ENCODE peak calls at places on chromosomes 6 and 20, in eight cellular contexts. H is OCI-LY7, I is NCI-H82, F is AG04450, Y is head of caudate nucleus, G is NCI-H1694 treated with DMSO at 0.1 percent for 48 hours, N is D341Med, A is iris pigment epithelial cell. U is an unnamed sample.
A peak's percentile ranks its signal among the peaks of the same experiment; 100 is the strongest.

GRCh38 chr20:9927224-9927623 is 88.3 kb upstream of the PAK5 start:
- DNase-seq in H (no peak), I (no peak), F (no peak), Y (no peak), G (no peak), N (no peak), A (no peak), U (no peak)

GRCh38 chr6:17714879-17715860 is 8.4 kb upstream of the NUP153 start:
- DNase-seq in H (no peak), I (no peak), F (peak; percentile 80), Y (no peak), G (no peak), N (no peak), A (peak; percentile 95), U (no peak)

GRCh38 chr6:46016063-46016608 is 476 bp upstream of the CLIC5 start:
- DNase-seq in H (no peak), I (no peak), F (no peak), Y (no peak), G (no peak), N (no peak), A (no peak), U (no peak)

GRCh38 chr20:41956316-41957050 is 338.3 kb upstream of the CHD6 start:
- DNase-seq in H (peak; percentile 23), I (peak; percentile 85), F (no peak), Y (no peak), G (no peak), N (peak; percentile 60), A (no peak), U (peak; percentile 17)

GRCh38 chr20:48224531-48224930 is 439.2 kb upstream of the SULF2 start:
- DNase-seq in H (no peak), I (no peak), F (no peak), Y (no peak), G (no peak), N (no peak), A (no peak), U (no peak)

GRCh38 chr6:156449128-156449527 is 328.1 kb upstream of the ARID1B start:
- DNase-seq in H (no peak), I (no peak), F (no peak), Y (no peak), G (peak; percentile 49), N (no peak), A (no peak), U (no peak)

GRCh38 chr6:52511572-52512151 is 65.2 kb downstream of the TRAM2 start:
- DNase-seq in H (no peak), I (no peak), F (no peak), Y (no peak), G (no peak), N (no peak), A (peak; percentile 73), U (no peak)

GRCh38 chr6:15534970-15535369 is 127.9 kb downstream of the DTNBP1 start:
- DNase-seq in H (no peak), I (no peak), F (no peak), Y (no peak), G (no peak), N (no peak), A (no peak), U (no peak)

GRCh38 chr6:134253681-134254080 is 64.2 kb downstream of the SGK1 start:
- DNase-seq in H (no peak), I (peak; percentile 18), F (no peak), Y (no peak), G (no peak), N (no peak), A (peak; percentile 61), U (no peak)

GRCh38 chr6:169406034-169406433 is 152.4 kb upstream of the THBS2 start:
- DNase-seq in H (no peak), I (no peak), F (no peak), Y (no peak), G (no peak), N (no peak), A (no peak), U (no peak)

GRCh38 chr6:105785412-105785811 is 300.7 kb upstream of the PRDM1 start:
- DNase-seq in H (peak; percentile 61), I (no peak), F (no peak), Y (no peak), G (no peak), N (no peak), A (no peak), U (no peak)

GRCh38 chr6:70839286-70840266 is 117.3 kb downstream of the B3GAT2 start:
- DNase-seq in H (no peak), I (no peak), F (no peak), Y (no peak), G (no peak), N (no peak), A (peak; percentile 9), U (no peak)

GRCh38 chr6:125251516-125252229 is 50.1 kb downstream of the HDDC2 start:
- DNase-seq in H (no peak), I (peak; percentile 24), F (no peak), Y (no peak), G (no peak), N (no peak), A (peak; percentile 28), U (no peak)

U was measured in DND-41.